ENCODE peak calls at places on chromosomes 2 and 18, in seven cellular contexts. S, R, U, K, C, Z and T are unnamed samples.
A peak's percentile ranks its signal among the peaks of the same experiment; 100 is the strongest.

GRCh38 chr2:26840937-26841610 is 6.9 kb upstream of the DPYSL5 start:
- DNase-seq in S (no peak), R (no peak), U (no peak), K (no peak), C (no peak), Z (no peak), T (no peak)

GRCh38 chr2:118119158-118119715 is 31.0 kb downstream of the INSIG2 start:
- DNase-seq in S (no peak), R (no peak), U (peak; percentile 39), K (no peak), C (no peak), Z (no peak), T (no peak)

GRCh38 chr2:158676696-158677095 is 118.4 kb upstream of the DAPL1 start:
- DNase-seq in S (no peak), R (no peak), U (no peak), K (no peak), C (no peak), Z (no peak), T (no peak)

GRCh38 chr18:62914868-62915267 is 199.5 kb downstream of the PHLPP1 start:
- DNase-seq in S (no peak), R (no peak), U (no peak), K (no peak), C (no peak), Z (no peak), T (no peak)

GRCh38 chr2:8658064-8658862 is 23.6 kb upstream of the ID2 start:
- DNase-seq in S (no peak), R (no peak), U (no peak), K (no peak), C (no peak), Z (no peak), T (no peak)

GRCh38 chr2:20348542-20348941 is 2.1 kb downstream of the PUM2 start:
- DNase-seq in S (no peak), R (no peak), U (no peak), K (no peak), C (no peak), Z (no peak), T (no peak)

GRCh38 chr2:101843471-101843870 is 146.0 kb downstream of the MAP4K4 start:
- DNase-seq in S (no peak), R (no peak), U (no peak), K (no peak), C (no peak), Z (no peak), T (no peak)

GRCh38 chr18:68417826-68418225 is 297.1 kb downstream of the TMX3 start:
- DNase-seq in S (no peak), R (no peak), U (no peak), K (no peak), C (peak; percentile 62), Z (peak; percentile 51), T (no peak)

GRCh38 chr2:207499114-207499513 is 30.6 kb upstream of the CREB1 start:
- DNase-seq in S (no peak), R (no peak), U (no peak), K (no peak), C (no peak), Z (no peak), T (no peak)

GRCh38 chr2:1930376-1930775 is 186.1 kb upstream of the PXDN start:
- DNase-seq in S (no peak), R (no peak), U (no peak), K (no peak), C (no peak), Z (no peak), T (no peak)

GRCh38 chr2:48377646-48378045 is 152.3 kb upstream of the STON1 start:
- DNase-seq in S (no peak), R (no peak), U (no peak), K (no peak), C (no peak), Z (no peak), T (no peak)

GRCh38 chr2:25411753-25412152 is 70.0 kb upstream of the DNMT3A start:
- DNase-seq in S (no peak), R (no peak), U (no peak), K (no peak), C (no peak), Z (no peak), T (no peak)

GRCh38 chr2:26647981-26648380 is 6.8 kb upstream of the CIB4 start:
- DNase-seq in S (no peak), R (no peak), U (no peak), K (no peak), C (no peak), Z (no peak), T (no peak)

GRCh38 chr2:175755169-175755568 is 246.9 kb downstream of the LNPK start:
- DNase-seq in S (no peak), R (no peak), U (no peak), K (no peak), C (no peak), Z (no peak), T (no peak)

GRCh38 chr2:150234787-150235512 is 252.5 kb downstream of the RND3 start:
- DNase-seq in S (no peak), R (no peak), U (no peak), K (no peak), C (peak; percentile 96), Z (peak; percentile 93), T (no peak)

GRCh38 chr18:77056399-77057015 is 76.1 kb downstream of the MBP start:
- DNase-seq in S (no peak), R (no peak), U (no peak), K (no peak), C (no peak), Z (no peak), T (no peak)

GRCh38 chr18:44079602-44080001 is 601.1 kb upstream of the SETBP1 start:
- DNase-seq in S (no peak), R (no peak), U (no peak), K (no peak), C (peak; percentile 87), Z (peak; percentile 70), T (no peak)

GRCh38 chr2:193584522-193584938 is 1389.8 kb upstream of the TMEFF2 start:
- DNase-seq in S (no peak), R (no peak), U (no peak), K (no peak), C (no peak), Z (peak; percentile 1), T (peak; percentile 21)
- TF ChIP-seq CTCF in S (no peak), R (peak; percentile 38), U (no peak), K (no peak), C (no peak), Z (no peak), T (peak; percentile 55)

GRCh38 chr2:200483729-200484198 is 26.1 kb downstream of the KCTD18 start:
- DNase-seq in S (peak; percentile 80), R (peak; percentile 32), U (peak; percentile 70), K (no peak), C (peak; percentile 44), Z (peak; percentile 25), T (peak; percentile 69)

GRCh38 chr2:200486529-200486928 is 23.3 kb downstream of the KCTD18 start:
- DNase-seq in S (no peak), R (no peak), U (no peak), K (no peak), C (no peak), Z (peak; percentile 51), T (no peak)

GRCh38 chr2:200490001-200490400 is 19.9 kb downstream of the KCTD18 start:
- DNase-seq in S (no peak), R (no peak), U (no peak), K (no peak), C (no peak), Z (no peak), T (no peak)

GRCh38 chr2:200482194-200482593 is 27.7 kb downstream of the KCTD18 start:
- DNase-seq in S (no peak), R (no peak), U (no peak), K (no peak), C (no peak), Z (no peak), T (no peak)

DNA sequence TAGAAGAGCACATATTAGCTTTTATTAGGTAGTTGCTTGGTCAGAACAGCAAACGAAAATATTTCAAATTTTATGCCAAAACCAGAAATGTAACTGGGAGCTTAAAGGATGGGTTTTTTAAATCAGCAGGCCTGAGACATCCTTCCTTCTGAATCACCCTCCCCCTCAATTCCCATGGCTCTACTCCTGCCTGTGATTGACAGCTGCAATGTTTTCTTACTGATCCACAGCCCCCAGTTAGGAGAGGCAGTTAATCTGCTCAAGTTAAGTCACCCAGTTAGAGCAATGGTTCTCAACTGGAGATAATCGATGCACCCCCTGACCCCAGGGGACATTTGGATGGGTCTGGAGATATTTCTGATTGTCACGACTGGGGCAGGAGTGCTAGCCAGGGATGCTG is 24.9 kb downstream of the KCTD18 start:
- DNase-seq in S (no peak), R (no peak), U (no peak), K (no peak), C (no peak), Z (peak; percentile 47), T (no peak)
- TF ChIP-seq CTCF in S (no peak), R (no peak), U (no peak), K (no peak), C (no peak), Z (no peak), T (no peak)

GRCh38 chr2:96528680-96529375 is 7.7 kb upstream of the ARID5A start:
- DNase-seq in S (no peak), R (no peak), U (no peak), K (no peak), C (no peak), Z (no peak), T (no peak)
- TF ChIP-seq CTCF in S (no peak), R (no peak), U (no peak), K (no peak), C (no peak), Z (no peak), T (no peak)

DNA sequence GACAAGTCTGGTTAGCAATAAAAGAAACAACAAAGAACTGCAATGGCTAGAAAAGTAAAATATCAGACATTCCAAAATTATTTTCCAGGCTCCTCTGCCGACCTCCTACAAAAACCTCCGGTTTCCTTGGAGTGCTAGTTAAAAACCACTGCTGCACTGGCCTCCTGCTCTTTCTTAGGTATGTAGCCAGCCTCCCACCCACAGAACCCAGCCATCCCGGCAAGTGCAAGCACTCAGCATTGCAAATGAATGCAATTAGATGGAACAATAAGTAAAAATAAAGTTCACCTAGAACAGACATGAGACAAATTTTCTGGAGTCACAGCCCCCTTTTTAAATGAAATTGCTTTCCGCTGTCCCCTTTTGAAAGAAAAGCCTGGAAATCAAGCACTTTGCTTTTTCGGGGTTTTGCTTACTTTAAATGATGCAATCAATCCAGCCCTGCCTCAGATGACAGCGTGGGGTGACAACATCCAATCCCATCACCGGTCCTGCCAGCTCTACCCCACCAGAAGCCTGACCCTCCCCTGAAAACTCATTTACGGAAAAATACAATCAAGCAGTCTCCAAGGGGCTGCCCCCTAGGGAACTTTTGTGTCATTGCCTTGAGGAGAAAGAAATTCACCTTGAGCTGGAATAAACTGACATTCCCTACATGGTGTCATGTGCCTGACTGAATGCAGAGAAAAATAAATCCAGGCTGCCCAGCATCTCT is 199.8 kb downstream of the EPHA4 start:
- DNase-seq in S (no peak), R (no peak), U (no peak), K (no peak), C (no peak), Z (no peak), T (peak; percentile 14)
- TF ChIP-seq CTCF in S (no peak), R (peak; percentile 54), U (no peak), K (no peak), C (no peak), Z (peak; percentile 18), T (peak; percentile 45)